ENCODE peak calls at places on chromosomes 16 and 17, in six cellular contexts. M is fibroblast of lung; R is Caco-2; N is HCT116; T is heart left ventricle; F is naive thymus-derived CD4-positive, alpha-beta T cell. B is an unnamed sample.

GRCh38 chr16:27403601-27403992 is 1.6 kb downstream of the IL21R start:
- DNase-seq in M (no peak), F (no peak), T (no peak), R (no peak), N (no peak), B (no peak)

GRCh38 chr16:19071811-19072777 is 4.7 kb downstream of the COQ7 start:
- DNase-seq in T (peak; percentile 53), M (peak; percentile 61), F (peak; percentile 36), N (peak; percentile 47), R (peak; percentile 72), B (peak; percentile 46)

GRCh38 chr17:63445571-63446217 is 412 bp downstream of the CYB561 start:
- DNase-seq in F (peak; percentile 22), R (no peak), N (peak; percentile 58), M (no peak), T (no peak), B (peak; percentile 80)

GRCh38 chr17:78379134-78379497 is 667 bp downstream of the PGS1 start:
- DNase-seq in R (no peak), N (no peak), F (no peak), T (no peak), M (peak; percentile 83), B (no peak)

GRCh38 chr17:6755281-6755680 is 565 bp upstream of the XAF1 start:
- DNase-seq in F (no peak), R (no peak), T (peak; percentile 72), N (no peak), M (peak; percentile 34), B (no peak)

GRCh38 chr16:77946834-77947233 is 75.5 kb upstream of the CLEC3A start:
- DNase-seq in M (no peak), N (no peak), F (no peak), R (peak; percentile 57), T (no peak), B (no peak)

GRCh38 chr16:80628254-80628653 is 87.5 kb downstream of the DYNLRB2 start:
- DNase-seq in T (no peak), M (no peak), N (no peak), F (no peak), R (no peak), B (no peak)

GRCh38 chr17:9173386-9173983 is 152.2 kb downstream of the NTN1 start:
- DNase-seq in M (no peak), F (no peak), N (no peak), T (no peak), R (no peak), B (peak; percentile 5)

GRCh38 chr17:45289316-45290268 is 27.2 kb downstream of the MAP3K14 start:
- DNase-seq in F (no peak), M (no peak), N (no peak), R (no peak), T (no peak), B (peak; percentile 30)

GRCh38 chr16:85402910-85403692 is 210.0 kb upstream of the GSE1 start:
- DNase-seq in F (no peak), N (no peak), T (peak; percentile 71), M (peak; percentile 63), R (peak; percentile 33), B (no peak)

GRCh38 chr16:693766-694165 is 3.6 kb upstream of the WDR24 start:
- DNase-seq in M (no peak), R (no peak), T (no peak), N (no peak), F (no peak), B (no peak)

GRCh38 chr16:16138034-16138635 is 85.2 kb downstream of the ABCC6 start:
- DNase-seq in R (no peak), T (no peak), M (no peak), N (no peak), F (no peak), B (no peak)

GRCh38 chr16:14564881-14565687 is 65.0 kb downstream of the PARN start:
- DNase-seq in R (no peak), M (peak; percentile 46), N (no peak), T (no peak), F (no peak), B (no peak)

GRCh38 chr16:78789556-78789955 is 690.1 kb downstream of the WWOX start:
- DNase-seq in R (no peak), M (no peak), F (no peak), T (no peak), N (no peak), B (peak; percentile 19)

GRCh38 chr17:60065136-60065535 is 13.6 kb downstream of the HEATR6 start:
- DNase-seq in T (no peak), N (no peak), M (peak; percentile 42), F (no peak), R (no peak), B (no peak)

GRCh38 chr17:2125013-2125535 is 70.2 kb downstream of the HIC1 start:
- DNase-seq in N (no peak), R (no peak), M (no peak), T (no peak), F (no peak), B (no peak)

GRCh38 chr16:54286330-54287017 is at the start of gene IRX3:
- DNase-seq in M (peak; percentile 43), F (no peak), R (peak; percentile 90), T (peak; percentile 94), N (peak; percentile 66), B (peak; percentile 76)

GRCh38 chr17:61402978-61403845 is 3.6 kb downstream of the TBX2 start:
- DNase-seq in R (no peak), N (no peak), F (no peak), T (no peak), M (peak; percentile 64), B (no peak)

GRCh38 chr16:17589898-17590297 is 119.1 kb upstream of the XYLT1 start:
- DNase-seq in R (no peak), F (no peak), T (no peak), N (no peak), M (no peak), B (no peak)

GRCh38 chr17:63309021-63309420 is 137.1 kb downstream of the CYB561 start:
- DNase-seq in M (peak; percentile 60), R (no peak), T (no peak), N (no peak), F (no peak), B (no peak)

GRCh38 chr16:89120921-89121351 is 27.3 kb downstream of the ACSF3 start:
- DNase-seq in M (no peak), N (no peak), F (no peak), T (no peak), R (no peak), B (no peak)

GRCh38 chr16:89123001-89123830 is 29.6 kb downstream of the ACSF3 start:
- DNase-seq in N (no peak), T (peak; percentile 21), M (no peak), R (no peak), F (no peak), B (no peak)

GRCh38 chr16:89121691-89122321 is 28.2 kb downstream of the ACSF3 start:
- DNase-seq in T (peak; percentile 5), N (no peak), R (no peak), M (no peak), F (no peak), B (no peak)

GRCh38 chr16:89123831-89124100 is 30.1 kb downstream of the ACSF3 start:
- DNase-seq in M (no peak), F (no peak), T (peak; percentile 15), N (no peak), R (no peak), B (no peak)

GRCh38 chr16:89122322-89122831 is 28.7 kb downstream of the ACSF3 start:
- DNase-seq in T (peak; percentile 17), M (no peak), R (no peak), F (peak; percentile 90), N (no peak), B (peak; percentile 74)
- H3K36me3 ChIP-seq in T (peaks cover 37% of the 10 kb centered on the region), M (peaks cover 12% of the 10 kb centered on the region), R (peaks cover 5% of the 10 kb centered on the region), F (peaks cover 40% of the 10 kb centered on the region), N (peaks cover 28% of the 10 kb centered on the region), B (peaks cover 5% of the 10 kb centered on the region)

DNA sequence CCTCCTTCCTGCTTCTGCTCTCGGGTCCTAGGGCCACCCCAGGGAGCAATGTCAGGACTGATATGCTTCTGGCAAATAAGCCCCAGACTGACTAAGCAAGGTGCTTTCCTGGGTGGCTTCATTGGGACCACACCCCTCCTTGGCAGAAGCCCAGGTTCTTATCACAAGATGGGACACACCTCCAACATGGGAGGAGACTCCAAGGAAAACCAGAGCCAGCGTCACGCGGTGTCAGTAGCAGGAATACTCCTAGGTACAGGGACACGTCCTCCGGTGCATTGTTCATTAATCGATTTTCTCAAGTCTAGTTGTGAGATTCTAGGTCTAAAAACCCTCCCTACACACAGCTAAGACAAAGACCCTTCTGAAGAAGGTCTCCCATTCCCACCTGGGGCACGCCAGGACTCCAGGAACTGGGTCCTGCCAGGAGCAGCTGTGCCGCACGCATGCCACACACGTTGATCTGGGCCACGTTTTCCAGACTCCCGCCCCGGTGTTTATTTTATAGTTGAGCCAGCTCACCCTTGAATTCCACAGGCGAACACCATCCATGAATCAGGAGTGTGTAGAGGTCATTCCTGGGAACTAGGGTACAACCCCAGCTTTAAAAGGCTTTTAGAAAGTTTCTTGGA is 30.8 kb downstream of the FA2H start:
- DNase-seq in M (peak; percentile 59), T (no peak), F (no peak), N (peak; percentile 97), R (peak; percentile 94), B (peak; percentile 95)
- H3K4me1 ChIP-seq in M (peaks cover 11% of the 10 kb centered on the region), T (no peaks in the 10 kb centered on the region), F (no peaks in the 10 kb centered on the region), N (peaks cover 40% of the 10 kb centered on the region), R (peaks cover 15% of the 10 kb centered on the region), B (peaks cover 16% of the 10 kb centered on the region)

GRCh38 chr17:10777131-10777805 is 26.6 kb downstream of the TMEM238L start:
- DNase-seq in F (no peak), N (no peak), R (no peak), T (no peak), M (no peak), B (no peak)

GRCh38 chr17:10775058-10775457 is 28.8 kb downstream of the TMEM238L start:
- DNase-seq in F (no peak), M (no peak), R (no peak), N (no peak), T (no peak), B (no peak)

GRCh38 chr17:10777890-10778289 is 26.0 kb downstream of the TMEM238L start:
- DNase-seq in N (no peak), M (no peak), T (no peak), R (peak; percentile 38), F (no peak), B (no peak)

GRCh38 chr17:10775740-10776333 is 28.1 kb downstream of the TMEM238L start:
- DNase-seq in M (no peak), T (no peak), N (no peak), R (no peak), F (no peak), B (no peak)

GRCh38 chr17:10776372-10776771 is 27.5 kb downstream of the TMEM238L start:
- DNase-seq in T (no peak), R (no peak), F (no peak), N (no peak), M (no peak), B (peak; percentile 36)
- H3K36me3 ChIP-seq in T (no peaks in the 10 kb centered on the region), R (no peaks in the 10 kb centered on the region), F (no peaks in the 10 kb centered on the region), N (no peaks in the 10 kb centered on the region), M (no peaks in the 10 kb centered on the region), B (no peaks in the 10 kb centered on the region)

GRCh38 chr17:4003501-4004421 is 39.5 kb upstream of the ATP2A3 start:
- DNase-seq in N (no peak), F (no peak), R (peak; percentile 89), M (no peak), T (no peak), B (no peak)

GRCh38 chr17:4005296-4006164 is 41.3 kb upstream of the ATP2A3 start:
- DNase-seq in N (no peak), R (no peak), F (no peak), M (no peak), T (no peak), B (no peak)

GRCh38 chr17:4006165-4006589 is 41.9 kb upstream of the ATP2A3 start:
- DNase-seq in F (no peak), T (no peak), M (no peak), N (no peak), R (no peak), B (no peak)

GRCh38 chr17:4003131-4003500 is 38.9 kb upstream of the ATP2A3 start:
- DNase-seq in N (no peak), M (no peak), T (no peak), R (no peak), F (no peak), B (no peak)

GRCh38 chr17:4004517-4005295 is 40.5 kb upstream of the ATP2A3 start:
- DNase-seq in R (peak; percentile 79), F (peak; percentile 58), N (peak; percentile 6), T (peak; percentile 54), M (peak; percentile 22), B (peak; percentile 54)
- H3K4me1 ChIP-seq in R (peaks cover 12% of the 10 kb centered on the region), F (peaks cover 7% of the 10 kb centered on the region), N (no peaks in the 10 kb centered on the region), T (no peaks in the 10 kb centered on the region), M (peaks cover 3% of the 10 kb centered on the region), B (no peaks in the 10 kb centered on the region)